ENCODE peak calls at places on chromosomes 13 and 19, in six cellular contexts. A is stimulated activated CD4-positive, alpha-beta T cell treated with anti-CD3 and anti-CD28 coated beads, Interleukin-12 subunit alpha, Interleukin-12 subunit beta, amount 100 ng/mL, for 4 hours; D is Peyer's patch; G is NCI-H774; L is Daoy; H is fibroblast of the conjunctiva. I is an unnamed sample.

GRCh38 chr19:41898235-41898634 is 15.3 kb downstream of the ARHGEF1 start:
- DNase-seq in G (no peak), A (no peak), D (no peak), H (no peak), L (no peak), I (no peak)

GRCh38 chr13:96388598-96388997 is 298.7 kb downstream of the HS6ST3 start:
- DNase-seq in L (no peak), G (no peak), D (no peak), A (no peak), H (no peak), I (no peak)

GRCh38 chr19:11483176-11484111 is 2.6 kb upstream of the ELAVL3 start:
- DNase-seq in L (no peak), A (no peak), G (no peak), D (no peak), H (no peak), I (no peak)

GRCh38 chr19:45403781-45404556 is 900 bp downstream of the PPP1R13L start:
- DNase-seq in A (peak), D (peak), H (no peak), G (peak), L (peak), I (no peak)

GRCh38 chr13:71864981-71865857 is 1.8 kb downstream of the DACH1 start:
- DNase-seq in G (no peak), D (peak), H (no peak), A (no peak), L (no peak), I (peak)

GRCh38 chr13:113299951-113300350 is 2.9 kb downstream of the LAMP1 start:
- DNase-seq in H (no peak), G (no peak), A (no peak), D (no peak), L (no peak), I (no peak)

GRCh38 chr19:14114854-14115253 is 2.7 kb downstream of the PRKACA start:
- DNase-seq in A (peak), D (peak), G (no peak), L (peak), H (no peak), I (peak)

GRCh38 chr13:103883698-103884097 is 817.5 kb upstream of the SLC10A2 start:
- DNase-seq in L (peak), H (no peak), A (no peak), D (no peak), G (no peak), I (no peak)

GRCh38 chr19:6806488-6806887 is 34.0 kb downstream of the VAV1 start:
- DNase-seq in G (no peak), H (no peak), D (no peak), A (no peak), L (peak), I (no peak)

GRCh38 chr19:6677924-6678689 is 8.1 kb upstream of the TNFSF14 start:
- DNase-seq in G (no peak), A (peak), H (no peak), D (peak), L (no peak), I (peak)

GRCh38 chr13:95099541-95099940 is 201.7 kb downstream of the ABCC4 start:
- DNase-seq in G (no peak), D (no peak), A (no peak), H (no peak), L (peak), I (no peak)

GRCh38 chr13:29884671-29885424 is 34.4 kb upstream of the UBL3 start:
- DNase-seq in L (no peak), G (no peak), A (no peak), D (no peak), H (no peak), I (no peak)

GRCh38 chr19:45451181-45451849 is 16.5 kb upstream of the FOSB start:
- DNase-seq in G (no peak), D (peak), H (no peak), L (peak), A (no peak), I (peak)

GRCh38 chr19:36136975-36137686 is 2.7 kb upstream of the CAPNS1 start:
- DNase-seq in D (peak), L (peak), G (peak), A (no peak), H (peak), I (no peak)

GRCh38 chr19:50705422-50706019 is 14.1 kb downstream of the SHANK1 start:
- DNase-seq in L (peak), H (peak), G (no peak), A (no peak), D (no peak), I (no peak)

GRCh38 chr13:62643007-62643483 is 1227.4 kb upstream of the PCDH20 start:
- DNase-seq in H (no peak), A (no peak), G (no peak), L (peak), D (no peak), I (no peak)

GRCh38 chr19:1130801-1131717 is 27.3 kb downstream of the GPX4 start:
- DNase-seq in H (no peak), G (no peak), A (peak), L (no peak), D (no peak), I (no peak)

GRCh38 chr13:41700790-41701310 is 243.5 kb downstream of the RGCC start:
- DNase-seq in H (peak), L (peak), D (no peak), A (no peak), G (peak), I (no peak)

GRCh38 chr19:584240-585001 is 5.3 kb upstream of the HCN2 start:
- DNase-seq in L (peak), H (no peak), G (no peak), A (peak), D (peak), I (no peak)

GRCh38 chr19:55153652-55154264 is 3.8 kb downstream of the TNNI3 start:
- DNase-seq in H (no peak), A (no peak), D (no peak), L (no peak), G (no peak), I (no peak)

GRCh38 chr19:51654783-51655182 is 8.2 kb upstream of the SIGLEC14 start:
- DNase-seq in H (no peak), L (peak), A (no peak), D (no peak), G (no peak), I (no peak)

I was measured in posterior vena cava.